ENCODE peak calls at places on chromosomes 12 and 14, in five cellular contexts. One of them, this sample, is unnamed.

GRCh38 chr12:6573001-6573400 is 4.9 kb upstream of the NOP2 start:
- DNase-seq in HepG2: no peak
- DNase-seq in SK-N-SH: no peak
- DNase-seq in H1: no peak
- DNase-seq in NT2/D1: no peak
- DNase-seq in this sample: no peak

GRCh38 chr12:69099201-69099837 is 140.1 kb upstream of the CPSF6 start:
- DNase-seq in HepG2: no peak
- DNase-seq in SK-N-SH: no peak
- DNase-seq in H1: no peak
- DNase-seq in NT2/D1: no peak
- DNase-seq in this sample: no peak

GRCh38 chr12:132444957-132445883 is 44.7 kb upstream of the FBRSL1 start:
- DNase-seq in HepG2: no peak
- DNase-seq in SK-N-SH: no peak
- DNase-seq in H1: no peak
- DNase-seq in NT2/D1: no peak
- DNase-seq in this sample: no peak

GRCh38 chr12:49019435-49020317 is 1.1 kb upstream of the PRKAG1 start:
- DNase-seq in HepG2: peak
- DNase-seq in SK-N-SH: peak
- DNase-seq in H1: no peak
- DNase-seq in NT2/D1: no peak
- DNase-seq in this sample: no peak

GRCh38 chr12:52749827-52750226 is 27.3 kb downstream of the KRT76 start:
- DNase-seq in HepG2: no peak
- DNase-seq in SK-N-SH: no peak
- DNase-seq in H1: no peak
- DNase-seq in NT2/D1: no peak
- DNase-seq in this sample: no peak

GRCh38 chr12:82835217-82835616 is 148.5 kb downstream of the TMTC2 start:
- DNase-seq in HepG2: no peak
- DNase-seq in SK-N-SH: no peak
- DNase-seq in H1: no peak
- DNase-seq in NT2/D1: no peak
- DNase-seq in this sample: peak

GRCh38 chr12:75323663-75324062 is 6.5 kb downstream of the CAPS2 start:
- DNase-seq in HepG2: no peak
- DNase-seq in SK-N-SH: no peak
- DNase-seq in H1: no peak
- DNase-seq in NT2/D1: no peak
- DNase-seq in this sample: no peak

GRCh38 chr14:67892466-67893120 is 73.0 kb downstream of the RAD51B start:
- DNase-seq in HepG2: no peak
- DNase-seq in SK-N-SH: no peak
- DNase-seq in H1: no peak
- DNase-seq in NT2/D1: no peak
- DNase-seq in this sample: no peak

GRCh38 chr12:6872073-6873048 is 742 bp downstream of the SPSB2 start:
- DNase-seq in HepG2: peak
- DNase-seq in SK-N-SH: peak
- DNase-seq in H1: no peak
- DNase-seq in NT2/D1: peak
- DNase-seq in this sample: peak

GRCh38 chr12:84131076-84131475 is 781.5 kb downstream of the SLC6A15 start:
- DNase-seq in HepG2: no peak
- DNase-seq in SK-N-SH: no peak
- DNase-seq in H1: no peak
- DNase-seq in NT2/D1: no peak
- DNase-seq in this sample: no peak

GRCh38 chr14:52267501-52268190 is at the start of gene PTGDR:
- DNase-seq in HepG2: no peak
- DNase-seq in SK-N-SH: peak
- DNase-seq in H1: no peak
- DNase-seq in NT2/D1: no peak
- DNase-seq in this sample: no peak

GRCh38 chr14:59297070-59297766 is 108.8 kb downstream of the DAAM1 start:
- DNase-seq in HepG2: peak
- DNase-seq in SK-N-SH: no peak
- DNase-seq in H1: no peak
- DNase-seq in NT2/D1: no peak
- DNase-seq in this sample: no peak

GRCh38 chr14:34824826-34825225 is 50.3 kb downstream of the BAZ1A start:
- DNase-seq in HepG2: no peak
- DNase-seq in SK-N-SH: no peak
- DNase-seq in H1: no peak
- DNase-seq in NT2/D1: no peak
- DNase-seq in this sample: no peak

GRCh38 chr14:34824256-34824655 is 50.9 kb downstream of the BAZ1A start:
- DNase-seq in HepG2: no peak
- DNase-seq in SK-N-SH: no peak
- DNase-seq in H1: no peak
- DNase-seq in NT2/D1: no peak
- DNase-seq in this sample: no peak

DNA sequence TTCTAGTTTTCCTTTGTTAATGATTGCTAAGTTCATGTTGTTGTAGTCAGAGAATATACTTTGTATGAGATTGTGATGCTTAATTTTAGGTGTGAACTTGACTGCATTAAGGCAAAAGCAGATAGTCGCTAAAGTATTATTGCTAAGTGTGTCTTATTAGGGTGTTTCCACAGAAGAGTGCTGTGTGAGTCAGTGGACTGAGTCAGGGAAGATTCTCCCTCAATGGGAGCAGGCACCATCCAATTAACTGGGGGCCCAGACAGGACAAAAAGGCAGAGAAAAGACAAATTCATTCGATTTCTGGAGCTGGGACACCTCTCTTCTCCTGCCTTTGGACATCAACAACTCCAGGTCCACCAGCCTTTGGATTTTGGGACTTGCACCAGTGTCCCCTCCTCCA is 48.5 kb downstream of the BAZ1A start:
- DNase-seq in HepG2: no peak
- DNase-seq in SK-N-SH: no peak
- DNase-seq in H1: no peak
- DNase-seq in NT2/D1: no peak
- DNase-seq in this sample: no peak
- TF ChIP-seq YY1 in HepG2: no peak
- TF ChIP-seq YY1 in SK-N-SH: no peak
- TF ChIP-seq YY1 in H1: no peak
- TF ChIP-seq YY1 in NT2/D1: no peak
- TF ChIP-seq YY1 in this sample: no peak

DNA sequence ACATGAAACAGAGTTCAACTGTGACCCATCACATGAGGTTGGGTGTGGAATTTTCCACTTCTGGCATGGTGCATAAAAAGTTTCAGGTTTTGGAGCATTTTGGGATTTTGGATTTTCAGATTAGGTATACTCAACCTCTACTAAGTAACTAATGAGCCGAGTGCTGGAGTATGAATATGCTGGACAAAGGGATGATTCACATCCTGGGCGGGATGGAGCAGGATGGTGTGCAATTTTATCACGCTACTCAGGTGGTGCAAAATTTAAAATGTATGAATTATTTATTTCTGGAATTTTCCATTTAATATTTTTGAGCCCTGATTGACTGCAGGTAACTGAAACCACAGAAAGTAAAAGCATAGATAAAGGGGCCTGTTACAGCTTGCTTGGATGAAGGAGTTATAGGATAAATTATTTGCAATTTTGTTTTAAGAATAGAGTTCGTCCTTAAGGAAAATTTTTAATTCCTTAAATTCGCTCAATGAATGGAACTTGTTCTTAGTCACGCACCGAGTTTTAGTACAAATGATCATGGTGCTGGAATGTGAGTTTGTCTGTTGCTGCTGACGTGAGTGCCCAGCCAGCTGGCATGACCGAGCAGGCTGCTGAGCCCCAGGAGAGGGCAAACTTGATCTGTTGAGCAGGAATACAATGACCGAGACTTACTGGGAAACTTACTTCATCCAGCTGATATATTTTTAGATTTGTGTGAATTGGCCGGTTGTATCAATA is 176.3 kb downstream of the ESR2 start:
- DNase-seq in HepG2: no peak
- DNase-seq in SK-N-SH: no peak
- DNase-seq in H1: no peak
- DNase-seq in NT2/D1: no peak
- DNase-seq in this sample: no peak
- TF ChIP-seq YY1 in HepG2: no peak
- TF ChIP-seq YY1 in SK-N-SH: no peak
- TF ChIP-seq YY1 in H1: no peak
- TF ChIP-seq YY1 in NT2/D1: no peak
- TF ChIP-seq YY1 in this sample: no peak

DNA sequence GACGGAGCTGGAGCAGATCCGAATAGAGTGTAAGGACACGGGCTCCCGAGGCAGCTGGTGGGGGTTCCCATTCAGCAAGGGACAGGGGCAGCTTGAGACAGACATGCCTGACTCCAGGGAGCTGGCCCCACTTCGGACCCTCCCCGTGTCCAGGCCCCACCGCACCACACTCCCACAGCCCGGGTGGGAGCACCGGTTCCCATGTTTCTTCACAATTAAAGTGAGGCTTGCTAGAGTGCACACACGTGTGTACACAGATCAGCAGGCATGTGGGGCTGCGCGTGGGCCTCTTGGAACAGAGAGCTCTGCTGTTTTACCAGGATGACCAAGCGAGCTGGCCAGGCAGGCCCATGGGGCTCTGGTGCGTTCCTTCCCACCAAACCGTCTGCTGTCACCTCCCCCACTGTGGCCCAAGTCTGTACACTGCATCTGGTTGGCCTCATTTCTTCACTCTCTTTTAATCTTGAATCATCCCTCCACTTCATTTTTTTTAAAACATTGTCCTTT is 48.0 kb downstream of the SLC6A12 start:
- DNase-seq in HepG2: no peak
- DNase-seq in SK-N-SH: no peak
- DNase-seq in H1: no peak
- DNase-seq in NT2/D1: no peak
- DNase-seq in this sample: no peak
- TF ChIP-seq YY1 in HepG2: no peak
- TF ChIP-seq YY1 in SK-N-SH: no peak
- TF ChIP-seq YY1 in H1: no peak
- TF ChIP-seq YY1 in NT2/D1: no peak
- TF ChIP-seq YY1 in this sample: no peak

DNA sequence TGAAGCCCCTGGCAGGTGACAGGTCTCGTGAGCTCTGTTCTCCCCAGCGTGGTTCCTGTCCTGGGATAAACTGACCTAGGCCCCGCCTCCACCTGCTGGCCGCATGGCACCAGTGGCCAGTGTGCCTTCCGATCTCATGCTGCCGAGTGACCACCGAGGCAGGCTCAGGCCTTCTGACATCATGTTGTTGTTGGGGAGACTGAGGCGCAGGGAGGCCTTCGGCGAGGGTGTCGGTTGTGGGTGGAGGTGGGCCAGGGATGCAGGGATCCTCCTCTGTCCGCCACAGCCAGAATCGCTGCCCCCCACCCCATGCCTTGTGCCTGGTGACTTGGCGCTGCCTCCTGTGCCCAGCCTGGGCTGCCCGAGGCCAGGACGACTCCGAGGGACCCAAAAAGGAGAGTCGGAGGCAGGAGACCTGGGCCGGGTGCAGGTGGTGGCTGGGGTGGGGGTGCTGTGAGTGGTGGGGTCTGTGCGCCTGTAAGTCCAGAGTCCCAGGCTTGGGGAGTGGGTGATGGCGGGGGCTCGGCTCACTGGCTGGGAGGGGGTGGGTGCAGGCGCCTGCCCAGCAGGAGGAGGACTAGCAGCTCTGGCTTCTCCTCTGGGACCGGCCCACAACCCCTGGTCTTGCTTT is 24.3 kb downstream of the ASPG start:
- DNase-seq in HepG2: no peak
- DNase-seq in SK-N-SH: no peak
- DNase-seq in H1: no peak
- DNase-seq in NT2/D1: no peak
- DNase-seq in this sample: no peak
- TF ChIP-seq YY1 in HepG2: no peak
- TF ChIP-seq YY1 in SK-N-SH: no peak
- TF ChIP-seq YY1 in H1: no peak
- TF ChIP-seq YY1 in NT2/D1: no peak
- TF ChIP-seq YY1 in this sample: no peak

This sample was measured in HCT116.